ENCODE peak calls at places on chromosomes 5 and 9, in five cellular contexts. F is naive thymus-derived CD8-positive, alpha-beta T cell; A is ovary; S is fibroblast of pulmonary artery; Y is activated CD4-positive, alpha-beta T cell treated with anti-CD3 and anti-CD28 coated beads, Interleukin-2, amount 50 U/mL, for 1 hour. K is an unnamed sample.

GRCh38 chr9:101578378-101578777 is 16.4 kb downstream of the PPP3R2 start:
- DNase-seq in F (no peak), A (no peak), S (no peak), Y (no peak), K (no peak)

GRCh38 chr9:123482295-123482970 is 126.4 kb downstream of the CRB2 start:
- DNase-seq in F (no peak), A (no peak), S (no peak), Y (no peak), K (no peak)

GRCh38 chr5:132257131-132258101 is at the start of gene PDLIM4:
- DNase-seq in F (no peak), A (peak; percentile 79), S (peak; percentile 23), Y (no peak), K (no peak)

GRCh38 chr5:112787896-112788295 is 50.2 kb downstream of the APC start:
- DNase-seq in F (no peak), A (no peak), S (no peak), Y (no peak), K (no peak)

GRCh38 chr5:134451618-134452505 is 40.2 kb upstream of the CDKN2AIPNL start:
- DNase-seq in F (no peak), A (peak; percentile 60), S (peak; percentile 82), Y (no peak), K (no peak)

GRCh38 chr5:169629847-169630548 is 7.1 kb upstream of the DOCK2 start:
- DNase-seq in F (no peak), A (no peak), S (peak; percentile 84), Y (no peak), K (no peak)

GRCh38 chr9:78826521-78826920 is 529.6 kb downstream of the PSAT1 start:
- DNase-seq in F (no peak), A (no peak), S (no peak), Y (no peak), K (no peak)

GRCh38 chr5:124583469-124584350 is 162.7 kb downstream of the ZNF608 start:
- DNase-seq in F (no peak), A (no peak), S (peak; percentile 65), Y (no peak), K (peak; percentile 69)

GRCh38 chr5:141746395-141746794 is 64.4 kb upstream of the ARAP3 start:
- DNase-seq in F (no peak), A (no peak), S (no peak), Y (no peak), K (no peak)

GRCh38 chr5:97553829-97554452 is 370.9 kb upstream of the RIOK2 start:
- DNase-seq in F (no peak), A (no peak), S (peak; percentile 33), Y (no peak), K (no peak)

GRCh38 chr5:43313854-43314457 is 744 bp upstream of the HMGCS1 start:
- DNase-seq in F (no peak), A (no peak), S (peak; percentile 51), Y (no peak), K (no peak)

GRCh38 chr9:126794441-126794840 is 10.4 kb upstream of the ZBTB43 start:
- DNase-seq in F (no peak), A (no peak), S (no peak), Y (no peak), K (no peak)

GRCh38 chr9:105040462-105040861 is 112.5 kb upstream of the ABCA1 start:
- DNase-seq in F (no peak), A (no peak), S (no peak), Y (no peak), K (no peak)

GRCh38 chr5:56085205-56085604 is 90.4 kb upstream of the IL6ST start:
- DNase-seq in F (no peak), A (no peak), S (peak; percentile 44), Y (no peak), K (no peak)

GRCh38 chr5:93280518-93280917 is 300.5 kb downstream of the NR2F1-AS1 start:
- DNase-seq in F (no peak), A (no peak), S (no peak), Y (no peak), K (no peak)

GRCh38 chr9:801399-802071 is 40.0 kb upstream of the DMRT1 start:
- DNase-seq in F (no peak), A (no peak), S (peak; percentile 66), Y (no peak), K (no peak)

GRCh38 chr5:163677092-163677491 is 171.7 kb downstream of the MAT2B start:
- DNase-seq in F (no peak), A (no peak), S (no peak), Y (no peak), K (no peak)

GRCh38 chr5:62717211-62717927 is 138.8 kb downstream of the LRRC70 start:
- DNase-seq in F (no peak), A (no peak), S (peak; percentile 3), Y (no peak), K (no peak)

GRCh38 chr9:130884542-130885421 is 11.8 kb downstream of the QRFP start:
- DNase-seq in F (no peak), A (no peak), S (no peak), Y (no peak), K (no peak)

GRCh38 chr5:6496636-6497035 is 48.0 kb downstream of the UBE2QL1 start:
- DNase-seq in F (no peak), A (no peak), S (no peak), Y (no peak), K (no peak)

K was measured in B cell.